ENCODE peak calls at places on chromosomes 4 and X, in four cellular contexts. Q, C, Y and F are unnamed samples.
A peak's percentile ranks its signal among the peaks of the same experiment; 100 is the strongest.

GRCh38 chrX:23434356-23434884 is 99.8 kb downstream of the PTCHD1 start:
- DNase-seq in Q (no peak), C (peak; percentile 30), Y (no peak), F (no peak)

GRCh38 chr4:180028682-180029081 is 2214.5 kb upstream of the TENM3 start:
- DNase-seq in Q (no peak), C (no peak), Y (no peak), F (no peak)

GRCh38 chrX:7552758-7553157 is 290.2 kb upstream of the VCX start:
- DNase-seq in Q (no peak), C (no peak), Y (no peak), F (no peak)

GRCh38 chr4:10226756-10227155 is 110.2 kb upstream of the WDR1 start:
- DNase-seq in Q (no peak), C (no peak), Y (no peak), F (no peak)

GRCh38 chr4:110510955-110511544 is 35.1 kb downstream of the ENPEP start:
- DNase-seq in Q (no peak), C (no peak), Y (no peak), F (no peak)

GRCh38 chr4:61175495-61175894 is 24.6 kb upstream of the ADGRL3 start:
- DNase-seq in Q (no peak), C (no peak), Y (no peak), F (no peak)

GRCh38 chr4:124636793-124637192 is 75.7 kb downstream of the ANKRD50 start:
- DNase-seq in Q (no peak), C (no peak), Y (no peak), F (no peak)

GRCh38 chr4:98334461-98334860 is 73.3 kb downstream of the RAP1GDS1 start:
- DNase-seq in Q (no peak), C (no peak), Y (no peak), F (no peak)

GRCh38 chr4:1092026-1092982 is 21.1 kb downstream of the RNF212 start:
- DNase-seq in Q (no peak), C (no peak), Y (no peak), F (no peak)

GRCh38 chr4:3385719-3386440 is 55.9 kb upstream of the HGFAC start:
- DNase-seq in Q (no peak), C (no peak), Y (no peak), F (no peak)

GRCh38 chrX:46587158-46587557 is 13.6 kb downstream of the CHST7 start:
- DNase-seq in Q (no peak), C (no peak), Y (no peak), F (no peak)

GRCh38 chr4:87497141-87497540 is 32.0 kb downstream of the SPARCL1 start:
- DNase-seq in Q (peak; percentile 21), C (no peak), Y (no peak), F (no peak)

GRCh38 chrX:143027262-143027661 is 1.5 kb downstream of the SPANXN4 start:
- DNase-seq in Q (no peak), C (no peak), Y (no peak), F (no peak)

GRCh38 chr4:124030038-124030638 is 633.5 kb downstream of the SPRY1 start:
- DNase-seq in Q (no peak), C (no peak), Y (no peak), F (no peak)

GRCh38 chrX:131046596-131046995 is 11.6 kb upstream of the ARHGAP36 start:
- DNase-seq in Q (no peak), C (no peak), Y (no peak), F (no peak)

GRCh38 chr4:103853627-103854026 is 133.8 kb upstream of the TACR3 start:
- DNase-seq in Q (no peak), C (no peak), Y (no peak), F (no peak)

GRCh38 chr4:146330392-146330791 is 116.1 kb downstream of the REELD1 start:
- DNase-seq in Q (no peak), C (no peak), Y (no peak), F (no peak)

GRCh38 chr4:1364748-1365147 is 17.7 kb downstream of the UVSSA start:
- DNase-seq in Q (no peak), C (no peak), Y (no peak), F (no peak)